ENCODE peak calls at places on chromosomes 4 and X, in ten cellular contexts. L is fibroblast of mammary gland; K is activated T-cell treated with anti-CD3 and anti-CD28 coated beads for 4 hours; T is substantia nigra; J is GM23338; F is NCI-H345; G is endothelial cell; Z is activated CD8-positive, alpha-beta T cell treated with anti-CD3 and anti-CD28 coated beads, Interleukin-2, amount 10 ng/mL, durations not matched to agents 7 days and 5 days; R is amygdala; A is K562. X is an unnamed sample.

GRCh38 chr4:143085644-143086043 is 99.1 kb upstream of the USP38 start:
- DNase-seq in G (no peak), A (no peak), K (no peak), J (no peak), T (no peak), L (no peak), Z (no peak), F (no peak), R (no peak), X (no peak)

GRCh38 chr4:150464523-150464922 is 117.4 kb upstream of the MAB21L2 start:
- DNase-seq in J (no peak), A (no peak), F (no peak), Z (no peak), G (no peak), R (no peak), L (no peak), T (no peak), K (no peak), X (no peak)

GRCh38 chrX:47556045-47556623 is 4.9 kb upstream of the ARAF start:
- DNase-seq in L (peak), Z (peak), R (peak), F (peak), T (peak), A (peak), G (peak), K (peak), J (peak), X (peak)

GRCh38 chr4:45897934-45898585 is 225.8 kb downstream of the GABRG1 start:
- DNase-seq in G (no peak), A (no peak), J (no peak), L (no peak), Z (no peak), R (no peak), K (no peak), T (no peak), F (no peak), X (no peak)

GRCh38 chrX:138986235-138986634 is 274.7 kb upstream of the FGF13 start:
- DNase-seq in Z (no peak), K (no peak), F (no peak), A (no peak), G (no peak), J (no peak), R (no peak), L (peak), T (no peak), X (no peak)

GRCh38 chrX:15906544-15906943 is 51.9 kb upstream of the AP1S2 start:
- DNase-seq in K (no peak), L (no peak), F (no peak), G (no peak), J (no peak), Z (no peak), A (no peak), T (no peak), R (no peak), X (no peak)

GRCh38 chr4:165355900-165356300 is 22.9 kb upstream of the CPE start:
- DNase-seq in J (peak), A (no peak), Z (peak), G (peak), T (no peak), R (no peak), F (peak), K (no peak), L (peak), X (peak)

GRCh38 chr4:59122626-59123025 is 2012.4 kb upstream of the IGFBP7 start:
- DNase-seq in T (no peak), A (no peak), J (no peak), R (no peak), K (no peak), Z (no peak), F (no peak), L (no peak), G (no peak), X (no peak)

GRCh38 chr4:6107114-6107791 is 89.0 kb upstream of the C4orf50 start:
- DNase-seq in F (no peak), Z (no peak), G (peak), T (no peak), J (no peak), A (no peak), R (no peak), K (no peak), L (no peak), X (no peak)

GRCh38 chr4:72886602-72887001 is 182.9 kb downstream of the COX18 start:
- DNase-seq in A (peak), F (no peak), T (no peak), G (no peak), J (peak), L (peak), K (no peak), Z (no peak), R (no peak), X (no peak)

GRCh38 chrX:106599411-106599810 is 12.4 kb upstream of the RADX start:
- DNase-seq in J (no peak), Z (no peak), A (no peak), K (no peak), F (no peak), L (no peak), R (no peak), T (no peak), G (no peak), X (no peak)

GRCh38 chrX:153781428-153782047 is 697 bp downstream of the SRPK3 start:
- DNase-seq in F (no peak), G (no peak), L (no peak), T (no peak), R (no peak), J (no peak), Z (no peak), A (no peak), K (no peak), X (peak)

GRCh38 chr4:48261288-48261687 is 8.3 kb downstream of the TEC start:
- DNase-seq in L (no peak), R (no peak), F (no peak), Z (no peak), J (no peak), T (no peak), A (no peak), G (no peak), K (no peak), X (no peak)

GRCh38 chr4:122577808-122578781 is 42.8 kb downstream of the IL21 start:
- DNase-seq in T (no peak), L (peak), G (peak), A (peak), Z (peak), K (peak), F (peak), R (no peak), J (peak), X (peak)

GRCh38 chr4:146165840-146166239 is 9.7 kb upstream of the LSM6 start:
- DNase-seq in G (no peak), T (no peak), F (no peak), J (no peak), K (no peak), L (peak), R (no peak), Z (no peak), A (no peak), X (no peak)

GRCh38 chrX:13669246-13669689 is 16.3 kb downstream of the TCEANC start:
- DNase-seq in F (peak), G (no peak), T (no peak), J (no peak), A (peak), L (peak), Z (peak), K (peak), R (no peak), X (no peak)

GRCh38 chr4:95599777-95600436 is 51.1 kb upstream of the UNC5C start:
- DNase-seq in A (no peak), F (no peak), G (no peak), T (no peak), R (no peak), L (no peak), J (no peak), Z (no peak), K (no peak), X (no peak)

GRCh38 chr4:52051615-52052474 is 741 bp downstream of the SPATA18 start:
- DNase-seq in A (no peak), F (peak), J (peak), G (peak), K (no peak), Z (peak), T (no peak), R (no peak), L (peak), X (peak)

GRCh38 chr4:89752932-89753598 is 83.9 kb downstream of the SNCA start:
- DNase-seq in G (no peak), F (no peak), J (no peak), K (no peak), Z (no peak), T (no peak), L (peak), A (no peak), R (no peak), X (no peak)

GRCh38 chrX:70129811-70130210 is 3.4 kb upstream of the IGBP1 start:
- DNase-seq in A (no peak), Z (no peak), G (no peak), T (no peak), L (peak), F (no peak), J (no peak), R (no peak), K (no peak), X (no peak)

GRCh38 chr4:183392377-183392776 is 52.1 kb upstream of the CDKN2AIP start:
- DNase-seq in L (no peak), T (no peak), F (no peak), J (no peak), R (no peak), Z (no peak), G (no peak), A (no peak), K (no peak), X (no peak)

GRCh38 chr4:82661601-82662000 is 99.8 kb upstream of the TMEM150C start:
- DNase-seq in T (no peak), Z (no peak), G (no peak), L (no peak), A (no peak), J (no peak), F (no peak), K (no peak), R (no peak), X (no peak)

GRCh38 chr4:929970-930625 is 2.0 kb downstream of the GAK start:
- DNase-seq in R (no peak), L (peak), F (no peak), Z (peak), A (no peak), G (no peak), J (no peak), K (no peak), T (no peak), X (no peak)

GRCh38 chrX:45632506-45632905 is 431.8 kb upstream of the DIPK2B start:
- DNase-seq in F (no peak), T (no peak), K (no peak), Z (no peak), J (peak), L (no peak), G (peak), R (no peak), A (no peak), X (no peak)

GRCh38 chr4:122827258-122827887 is 742 bp downstream of the FGF2 start:
- DNase-seq in J (peak), L (peak), Z (peak), A (peak), F (peak), T (peak), K (no peak), G (peak), R (no peak), X (peak)

GRCh38 chr4:3766791-3767561 is 791 bp downstream of the ADRA2C start:
- DNase-seq in T (no peak), A (no peak), G (peak), J (peak), F (peak), Z (no peak), L (peak), R (no peak), K (no peak), X (no peak)

GRCh38 chr4:62342346-62342745 is 1142.2 kb downstream of the ADGRL3 start:
- DNase-seq in G (no peak), J (no peak), K (no peak), A (no peak), Z (no peak), R (no peak), L (no peak), T (no peak), F (no peak), X (no peak)

GRCh38 chr4:35175894-35176293 is 1068.4 kb downstream of the ARAP2 start:
- DNase-seq in A (no peak), K (no peak), L (no peak), T (no peak), G (no peak), J (peak), F (no peak), Z (no peak), R (no peak), X (no peak)

GRCh38 chr4:1058198-1058996 is 47.0 kb downstream of the FGFRL1 start:
- DNase-seq in K (no peak), Z (no peak), F (no peak), G (no peak), J (no peak), A (no peak), L (no peak), R (no peak), T (no peak), X (peak)

GRCh38 chrX:103722505-103722904 is 11.8 kb downstream of the TMEM31 start:
- DNase-seq in L (peak), K (no peak), R (no peak), Z (no peak), J (no peak), F (no peak), G (no peak), A (no peak), T (no peak), X (no peak)

GRCh38 chr4:135838889-135839288 is 1637.3 kb upstream of the PABPC4L start:
- DNase-seq in A (no peak), F (no peak), K (no peak), Z (no peak), T (no peak), G (no peak), R (no peak), L (no peak), J (peak), X (peak)

GRCh38 chr4:184503869-184504300 is 29.5 kb upstream of the IRF2 start:
- DNase-seq in F (no peak), L (peak), J (no peak), G (no peak), K (no peak), A (no peak), T (no peak), Z (peak), R (no peak), X (no peak)